ENCODE peak calls at places on chromosomes 2 and 18, in nine cellular contexts. One of them, this sample, is unnamed.

GRCh38 chr18:21110667-21111350 is 804 bp downstream of the ROCK1 start:
- DNase-seq in tibial nerve: peak
- DNase-seq in cardiac fibroblast: peak
- DNase-seq in AG04449: no peak
- DNase-seq in heart right ventricle: peak
- DNase-seq in kidney: peak
- DNase-seq in neural progenitor cell: no peak
- DNase-seq in GM12865: peak
- DNase-seq in choroid plexus epithelial cell: peak
- DNase-seq in this sample: no peak

GRCh38 chr2:180258041-180258537 is 251.0 kb upstream of the CWC22 start:
- DNase-seq in tibial nerve: no peak
- DNase-seq in cardiac fibroblast: no peak
- DNase-seq in AG04449: no peak
- DNase-seq in heart right ventricle: no peak
- DNase-seq in kidney: no peak
- DNase-seq in neural progenitor cell: no peak
- DNase-seq in GM12865: no peak
- DNase-seq in choroid plexus epithelial cell: no peak
- DNase-seq in this sample: peak

GRCh38 chr2:74206180-74206688 is 7.8 kb downstream of the MTHFD2 start:
- DNase-seq in tibial nerve: peak
- DNase-seq in cardiac fibroblast: peak
- DNase-seq in AG04449: no peak
- DNase-seq in heart right ventricle: no peak
- DNase-seq in kidney: no peak
- DNase-seq in neural progenitor cell: no peak
- DNase-seq in GM12865: peak
- DNase-seq in choroid plexus epithelial cell: peak
- DNase-seq in this sample: no peak

GRCh38 chr2:228065686-228066085 is 115.8 kb downstream of the SPHKAP start:
- DNase-seq in tibial nerve: no peak
- DNase-seq in cardiac fibroblast: no peak
- DNase-seq in AG04449: no peak
- DNase-seq in heart right ventricle: no peak
- DNase-seq in kidney: no peak
- DNase-seq in neural progenitor cell: no peak
- DNase-seq in GM12865: no peak
- DNase-seq in choroid plexus epithelial cell: no peak
- DNase-seq in this sample: no peak

GRCh38 chr2:175536059-175536458 is 354.5 kb upstream of the ATP5MC3 start:
- DNase-seq in tibial nerve: no peak
- DNase-seq in cardiac fibroblast: no peak
- DNase-seq in AG04449: no peak
- DNase-seq in heart right ventricle: no peak
- DNase-seq in kidney: no peak
- DNase-seq in neural progenitor cell: peak
- DNase-seq in GM12865: no peak
- DNase-seq in choroid plexus epithelial cell: no peak
- DNase-seq in this sample: no peak

GRCh38 chr2:177419274-177419673 is 26.7 kb downstream of the AGPS start:
- DNase-seq in tibial nerve: no peak
- DNase-seq in cardiac fibroblast: peak
- DNase-seq in AG04449: peak
- DNase-seq in heart right ventricle: no peak
- DNase-seq in kidney: no peak
- DNase-seq in neural progenitor cell: no peak
- DNase-seq in GM12865: no peak
- DNase-seq in choroid plexus epithelial cell: peak
- DNase-seq in this sample: peak

GRCh38 chr2:206084870-206085741 is 868 bp downstream of the INO80D start:
- DNase-seq in tibial nerve: peak
- DNase-seq in cardiac fibroblast: peak
- DNase-seq in AG04449: no peak
- DNase-seq in heart right ventricle: peak
- DNase-seq in kidney: peak
- DNase-seq in neural progenitor cell: peak
- DNase-seq in GM12865: peak
- DNase-seq in choroid plexus epithelial cell: peak
- DNase-seq in this sample: no peak

GRCh38 chr2:197251576-197251975 is 59.0 kb downstream of the ANKRD44 start:
- DNase-seq in tibial nerve: no peak
- DNase-seq in cardiac fibroblast: peak
- DNase-seq in AG04449: peak
- DNase-seq in heart right ventricle: no peak
- DNase-seq in kidney: no peak
- DNase-seq in neural progenitor cell: no peak
- DNase-seq in GM12865: no peak
- DNase-seq in choroid plexus epithelial cell: peak
- DNase-seq in this sample: peak

GRCh38 chr2:223096571-223096970 is 44.6 kb downstream of the KCNE4 start:
- DNase-seq in tibial nerve: no peak
- DNase-seq in cardiac fibroblast: no peak
- DNase-seq in AG04449: no peak
- DNase-seq in heart right ventricle: no peak
- DNase-seq in kidney: no peak
- DNase-seq in neural progenitor cell: no peak
- DNase-seq in GM12865: no peak
- DNase-seq in choroid plexus epithelial cell: peak
- DNase-seq in this sample: no peak

GRCh38 chr2:54396107-54396506 is 60.0 kb upstream of the SPTBN1 start:
- DNase-seq in tibial nerve: no peak
- DNase-seq in cardiac fibroblast: peak
- DNase-seq in AG04449: no peak
- DNase-seq in heart right ventricle: no peak
- DNase-seq in kidney: no peak
- DNase-seq in neural progenitor cell: no peak
- DNase-seq in GM12865: no peak
- DNase-seq in choroid plexus epithelial cell: peak
- DNase-seq in this sample: peak

GRCh38 chr18:48902023-48902855 is 48.5 kb downstream of the SMAD7 start:
- DNase-seq in tibial nerve: peak
- DNase-seq in cardiac fibroblast: peak
- DNase-seq in AG04449: peak
- DNase-seq in heart right ventricle: peak
- DNase-seq in kidney: peak
- DNase-seq in neural progenitor cell: no peak
- DNase-seq in GM12865: no peak
- DNase-seq in choroid plexus epithelial cell: peak
- DNase-seq in this sample: peak

GRCh38 chr2:233360771-233361176 is 6.5 kb downstream of the DGKD start:
- DNase-seq in tibial nerve: no peak
- DNase-seq in cardiac fibroblast: no peak
- DNase-seq in AG04449: no peak
- DNase-seq in heart right ventricle: no peak
- DNase-seq in kidney: no peak
- DNase-seq in neural progenitor cell: peak
- DNase-seq in GM12865: no peak
- DNase-seq in choroid plexus epithelial cell: no peak
- DNase-seq in this sample: no peak

GRCh38 chr18:7584646-7585271 is 17.6 kb downstream of the PTPRM start:
- DNase-seq in tibial nerve: no peak
- DNase-seq in cardiac fibroblast: peak
- DNase-seq in AG04449: no peak
- DNase-seq in heart right ventricle: no peak
- DNase-seq in kidney: peak
- DNase-seq in neural progenitor cell: no peak
- DNase-seq in GM12865: no peak
- DNase-seq in choroid plexus epithelial cell: no peak
- DNase-seq in this sample: no peak

GRCh38 chr2:23478087-23478932 is 93.3 kb downstream of the KLHL29 start:
- DNase-seq in tibial nerve: no peak
- DNase-seq in cardiac fibroblast: no peak
- DNase-seq in AG04449: no peak
- DNase-seq in heart right ventricle: no peak
- DNase-seq in kidney: peak
- DNase-seq in neural progenitor cell: peak
- DNase-seq in GM12865: no peak
- DNase-seq in choroid plexus epithelial cell: no peak
- DNase-seq in this sample: no peak

GRCh38 chr2:170782673-170783072 is 12.5 kb downstream of the ERICH2 start:
- DNase-seq in tibial nerve: no peak
- DNase-seq in cardiac fibroblast: no peak
- DNase-seq in AG04449: no peak
- DNase-seq in heart right ventricle: no peak
- DNase-seq in kidney: no peak
- DNase-seq in neural progenitor cell: no peak
- DNase-seq in GM12865: no peak
- DNase-seq in choroid plexus epithelial cell: no peak
- DNase-seq in this sample: no peak

GRCh38 chr2:30456106-30456505 is 9.1 kb downstream of the LCLAT1 start:
- DNase-seq in tibial nerve: no peak
- DNase-seq in cardiac fibroblast: no peak
- DNase-seq in AG04449: no peak
- DNase-seq in heart right ventricle: no peak
- DNase-seq in kidney: no peak
- DNase-seq in neural progenitor cell: no peak
- DNase-seq in GM12865: no peak
- DNase-seq in choroid plexus epithelial cell: no peak
- DNase-seq in this sample: no peak

GRCh38 chr2:109170645-109171044 is 41.6 kb downstream of the SH3RF3 start:
- DNase-seq in tibial nerve: no peak
- DNase-seq in cardiac fibroblast: no peak
- DNase-seq in AG04449: no peak
- DNase-seq in heart right ventricle: no peak
- DNase-seq in kidney: no peak
- DNase-seq in neural progenitor cell: no peak
- DNase-seq in GM12865: no peak
- DNase-seq in choroid plexus epithelial cell: no peak
- DNase-seq in this sample: no peak

GRCh38 chr2:109174214-109174613 is 45.2 kb downstream of the SH3RF3 start:
- DNase-seq in tibial nerve: no peak
- DNase-seq in cardiac fibroblast: no peak
- DNase-seq in AG04449: no peak
- DNase-seq in heart right ventricle: no peak
- DNase-seq in kidney: peak
- DNase-seq in neural progenitor cell: no peak
- DNase-seq in GM12865: no peak
- DNase-seq in choroid plexus epithelial cell: no peak
- DNase-seq in this sample: no peak

GRCh38 chr2:109171444-109172334 is 42.7 kb downstream of the SH3RF3 start:
- DNase-seq in tibial nerve: peak
- DNase-seq in cardiac fibroblast: peak
- DNase-seq in AG04449: peak
- DNase-seq in heart right ventricle: peak
- DNase-seq in kidney: peak
- DNase-seq in neural progenitor cell: no peak
- DNase-seq in GM12865: no peak
- DNase-seq in choroid plexus epithelial cell: peak
- DNase-seq in this sample: peak

GRCh38 chr2:109173311-109174171 is 44.5 kb downstream of the SH3RF3 start:
- DNase-seq in tibial nerve: peak
- DNase-seq in cardiac fibroblast: peak
- DNase-seq in AG04449: peak
- DNase-seq in heart right ventricle: peak
- DNase-seq in kidney: peak
- DNase-seq in neural progenitor cell: peak
- DNase-seq in GM12865: no peak
- DNase-seq in choroid plexus epithelial cell: peak
- DNase-seq in this sample: peak

GRCh38 chr2:109172556-109173105 is 43.6 kb downstream of the SH3RF3 start:
- DNase-seq in tibial nerve: no peak
- DNase-seq in cardiac fibroblast: no peak
- DNase-seq in AG04449: no peak
- DNase-seq in heart right ventricle: no peak
- DNase-seq in kidney: no peak
- DNase-seq in neural progenitor cell: no peak
- DNase-seq in GM12865: no peak
- DNase-seq in choroid plexus epithelial cell: peak
- DNase-seq in this sample: no peak
- H3K4me3 ChIP-seq in tibial nerve: no peak
- H3K4me3 ChIP-seq in cardiac fibroblast: no peak
- H3K4me3 ChIP-seq in AG04449: no peak
- H3K4me3 ChIP-seq in heart right ventricle: no peak
- H3K4me3 ChIP-seq in kidney: no peak
- H3K4me3 ChIP-seq in neural progenitor cell: no peak
- H3K4me3 ChIP-seq in GM12865: no peak
- H3K4me3 ChIP-seq in choroid plexus epithelial cell: no peak
- H3K4me3 ChIP-seq in this sample: no peak

GRCh38 chr2:219434468-219434717 is 250 bp upstream of the SPEG start:
- DNase-seq in tibial nerve: no peak
- DNase-seq in cardiac fibroblast: no peak
- DNase-seq in AG04449: no peak
- DNase-seq in heart right ventricle: no peak
- DNase-seq in kidney: no peak
- DNase-seq in neural progenitor cell: no peak
- DNase-seq in GM12865: no peak
- DNase-seq in choroid plexus epithelial cell: no peak
- DNase-seq in this sample: no peak
- H3K4me3 ChIP-seq in tibial nerve: no peak
- H3K4me3 ChIP-seq in cardiac fibroblast: no peak
- H3K4me3 ChIP-seq in AG04449: no peak
- H3K4me3 ChIP-seq in heart right ventricle: peak
- H3K4me3 ChIP-seq in kidney: no peak
- H3K4me3 ChIP-seq in neural progenitor cell: peak
- H3K4me3 ChIP-seq in GM12865: no peak
- H3K4me3 ChIP-seq in choroid plexus epithelial cell: no peak
- H3K4me3 ChIP-seq in this sample: no peak

DNA sequence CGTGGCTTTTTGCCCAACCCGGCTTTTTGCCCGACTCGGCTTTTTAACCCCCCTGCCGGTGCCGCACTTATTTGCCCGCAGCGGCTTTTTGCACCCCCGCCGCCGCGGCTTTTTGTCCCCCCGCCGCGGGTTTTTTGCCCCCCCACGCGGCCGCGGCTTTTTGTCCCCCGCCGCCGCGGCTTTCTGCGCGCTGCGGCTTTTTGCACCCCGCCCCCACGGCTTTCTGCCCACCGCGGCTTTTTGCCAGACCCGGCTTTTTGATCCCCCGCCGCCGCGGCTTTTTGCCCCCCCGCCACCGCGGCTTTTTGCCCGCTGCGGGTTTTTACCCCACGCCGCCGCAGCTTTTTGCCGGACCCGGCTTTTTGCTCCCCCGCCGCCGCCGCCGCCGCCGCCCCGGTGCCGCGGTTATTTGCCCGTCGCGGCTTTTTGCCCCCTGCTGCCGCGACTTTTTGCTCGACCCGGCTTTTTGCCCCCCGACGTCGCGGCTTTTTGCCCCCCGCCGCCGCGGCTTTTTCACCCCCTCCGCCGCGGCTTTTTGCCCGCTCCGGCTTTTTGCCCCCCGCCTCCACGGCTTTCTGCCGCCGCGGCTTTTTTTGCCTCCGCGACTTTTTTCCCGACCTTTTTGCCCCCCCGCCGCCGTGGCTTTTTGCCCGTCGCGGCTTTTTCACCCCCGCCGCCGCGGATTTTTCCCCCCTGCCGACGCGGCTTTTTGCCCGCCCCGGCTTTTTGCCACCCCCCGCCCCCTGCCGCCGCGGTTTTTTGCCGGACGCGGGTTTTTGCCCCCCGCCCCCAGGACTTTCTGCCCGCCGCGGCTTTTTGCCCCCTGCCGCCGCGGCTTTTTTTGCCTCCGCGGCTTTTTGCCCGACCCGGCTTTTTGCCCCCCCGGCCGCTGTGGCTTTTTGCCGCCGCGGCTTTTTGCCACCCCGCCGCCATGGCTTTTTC is 2786.5 kb downstream of the RPIA start:
- DNase-seq in tibial nerve: no peak
- DNase-seq in cardiac fibroblast: no peak
- DNase-seq in AG04449: no peak
- DNase-seq in heart right ventricle: peak
- DNase-seq in kidney: peak
- DNase-seq in neural progenitor cell: peak
- DNase-seq in GM12865: no peak
- DNase-seq in choroid plexus epithelial cell: no peak
- DNase-seq in this sample: no peak
- H3K4me3 ChIP-seq in tibial nerve: peak
- H3K4me3 ChIP-seq in cardiac fibroblast: peak
- H3K4me3 ChIP-seq in AG04449: peak
- H3K4me3 ChIP-seq in heart right ventricle: peak
- H3K4me3 ChIP-seq in kidney: peak
- H3K4me3 ChIP-seq in neural progenitor cell: no peak
- H3K4me3 ChIP-seq in GM12865: peak
- H3K4me3 ChIP-seq in choroid plexus epithelial cell: peak
- H3K4me3 ChIP-seq in this sample: peak

GRCh38 chr2:212156114-212156513 is 382.5 kb downstream of the ERBB4 start:
- DNase-seq in tibial nerve: no peak
- DNase-seq in cardiac fibroblast: no peak
- DNase-seq in AG04449: no peak
- DNase-seq in heart right ventricle: no peak
- DNase-seq in kidney: no peak
- DNase-seq in neural progenitor cell: no peak
- DNase-seq in GM12865: no peak
- DNase-seq in choroid plexus epithelial cell: no peak
- DNase-seq in this sample: no peak
- H3K4me3 ChIP-seq in tibial nerve: no peak
- H3K4me3 ChIP-seq in cardiac fibroblast: no peak
- H3K4me3 ChIP-seq in AG04449: no peak
- H3K4me3 ChIP-seq in heart right ventricle: no peak
- H3K4me3 ChIP-seq in kidney: no peak
- H3K4me3 ChIP-seq in neural progenitor cell: no peak
- H3K4me3 ChIP-seq in GM12865: no peak
- H3K4me3 ChIP-seq in choroid plexus epithelial cell: no peak
- H3K4me3 ChIP-seq in this sample: no peak